ENCODE peak calls at places on chromosomes 6 and 20, in six cellular contexts. H is cardiac fibroblast, T is dorsolateral prefrontal cortex, K is fibroblast of lung, X is AG04449, V is tibial nerve. S is an unnamed sample.

GRCh38 chr20:62804632-62805364 is at the start of gene OGFR:
- DNase-seq in H (peak; percentile 45), T (no peak), K (peak; percentile 50), X (no peak), V (peak; percentile 55), S (peak; percentile 89)

GRCh38 chr6:53861543-53861942 is 66.7 kb downstream of the LRRC1 start:
- DNase-seq in H (no peak), T (no peak), K (no peak), X (no peak), V (no peak), S (no peak)

GRCh38 chr20:47143658-47144057 is 212.8 kb downstream of the ZMYND8 start:
- DNase-seq in H (no peak), T (no peak), K (no peak), X (no peak), V (no peak), S (no peak)

GRCh38 chr6:5997420-5998093 is 9.2 kb downstream of the NRN1 start:
- DNase-seq in H (no peak), T (no peak), K (no peak), X (no peak), V (no peak), S (no peak)

GRCh38 chr20:41524980-41525613 is 93.1 kb downstream of the CHD6 start:
- DNase-seq in H (peak; percentile 50), T (peak; percentile 73), K (peak; percentile 4), X (no peak), V (peak; percentile 30), S (peak; percentile 54)

GRCh38 chr20:60358101-60358500 is 399.9 kb downstream of the CDH26 start:
- DNase-seq in H (no peak), T (no peak), K (no peak), X (no peak), V (no peak), S (no peak)

GRCh38 chr6:26553264-26553738 is 15.1 kb downstream of the HMGN4 start:
- DNase-seq in H (peak; percentile 82), T (peak; percentile 67), K (peak; percentile 86), X (no peak), V (peak; percentile 50), S (peak; percentile 83)

GRCh38 chr6:75436869-75437268 is 56.7 kb downstream of the FILIP1 start:
- DNase-seq in H (peak; percentile 22), T (no peak), K (no peak), X (no peak), V (no peak), S (no peak)

GRCh38 chr20:44159711-44160110 is 27.3 kb downstream of the JPH2 start:
- DNase-seq in H (no peak), T (no peak), K (no peak), X (no peak), V (no peak), S (no peak)

GRCh38 chr20:61120595-61121515 is 131.2 kb upstream of the CDH4 start:
- DNase-seq in H (peak; percentile 85), T (no peak), K (peak; percentile 75), X (no peak), V (no peak), S (peak; percentile 4)

DNA sequence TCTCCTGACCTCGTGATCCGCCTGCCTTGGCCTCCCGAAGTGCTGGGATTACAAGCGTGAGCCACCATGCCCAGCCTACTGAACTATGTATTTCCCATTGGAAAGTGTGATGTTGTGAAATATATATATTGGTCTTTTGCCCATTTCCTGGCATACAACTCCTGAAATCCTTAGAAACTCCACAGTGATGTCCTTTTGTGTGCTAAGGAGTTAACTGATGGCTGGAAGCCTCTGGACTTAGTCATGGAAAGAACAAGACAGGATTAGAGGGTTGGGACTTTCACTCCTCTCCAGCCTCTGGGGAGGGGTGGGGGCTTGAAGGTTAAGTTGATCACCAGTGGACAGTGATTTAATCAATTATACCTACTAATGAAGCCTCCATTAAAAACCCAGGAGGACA is 7.1 kb downstream of the PANK2 start:
- DNase-seq in H (peak; percentile 36), T (no peak), K (peak; percentile 64), X (no peak), V (no peak), S (peak; percentile 17)
- H3K4me3 ChIP-seq in H (no peak overlapping the region), T (no peak overlapping the region), K (no peak overlapping the region), X (no peak overlapping the region), V (no peak overlapping the region), S (peak overlapping the region; percentile 33)

GRCh38 chr20:17630806-17631195 is 51.2 kb downstream of the RRBP1 start:
- DNase-seq in H (no peak), T (no peak), K (no peak), X (no peak), V (no peak), S (no peak)
- H3K4me3 ChIP-seq in H (no peak overlapping the region), T (no peak overlapping the region), K (no peak overlapping the region), X (no peak overlapping the region), V (no peak overlapping the region), S (no peak overlapping the region)

DNA sequence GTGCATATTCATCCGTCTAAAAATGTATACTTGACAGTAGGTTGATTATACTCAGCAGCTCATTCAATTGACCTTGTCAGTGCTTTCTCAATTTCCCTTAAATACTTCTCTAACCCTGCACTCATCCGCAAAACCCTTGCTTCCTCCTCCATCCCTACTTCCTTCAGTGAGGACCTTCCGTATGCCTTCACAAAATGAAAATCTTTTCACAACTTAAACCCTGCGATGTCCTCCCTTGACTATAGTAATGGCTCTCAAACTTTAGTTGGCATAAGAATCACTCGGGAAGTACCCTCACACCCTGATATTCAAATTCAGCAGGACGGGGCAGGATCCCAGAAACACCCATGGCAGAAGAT is 5.2 kb downstream of the MBOAT1 start:
- DNase-seq in H (no peak), T (no peak), K (no peak), X (no peak), V (no peak), S (no peak)
- H3K4me3 ChIP-seq in H (no peak overlapping the region), T (no peak overlapping the region), K (no peak overlapping the region), X (no peak overlapping the region), V (no peak overlapping the region), S (no peak overlapping the region)

GRCh38 chr6:100456881-100457220 is 7.9 kb downstream of the SIM1 start:
- DNase-seq in H (no peak), T (no peak), K (no peak), X (no peak), V (no peak), S (no peak)

GRCh38 chr6:100457251-100457990 is 7.3 kb downstream of the SIM1 start:
- DNase-seq in H (no peak), T (no peak), K (no peak), X (no peak), V (no peak), S (no peak)

GRCh38 chr6:100455230-100456124 is 9.2 kb downstream of the SIM1 start:
- DNase-seq in H (no peak), T (no peak), K (no peak), X (no peak), V (no peak), S (no peak)

GRCh38 chr6:100454571-100455229 is 10.0 kb downstream of the SIM1 start:
- DNase-seq in H (peak; percentile 29), T (no peak), K (no peak), X (no peak), V (no peak), S (no peak)

GRCh38 chr6:100456178-100456880 is 8.4 kb downstream of the SIM1 start:
- DNase-seq in H (peak; percentile 44), T (no peak), K (no peak), X (no peak), V (no peak), S (no peak)
- H3K4me3 ChIP-seq in H (no peak overlapping the region), T (no peak overlapping the region), K (no peak overlapping the region), X (no peak overlapping the region), V (no peak overlapping the region), S (no peak overlapping the region)

GRCh38 chr6:90413867-90414266 is 117.2 kb upstream of the BACH2 start:
- DNase-seq in H (no peak), T (no peak), K (peak; percentile 53), X (no peak), V (no peak), S (no peak)
- H3K4me3 ChIP-seq in H (no peak overlapping the region), T (peak overlapping the region; percentile 34), K (peak overlapping the region; percentile 20), X (peak overlapping the region; percentile 16), V (peak overlapping the region; percentile 41), S (peak overlapping the region; percentile 20)

GRCh38 chr20:21397341-21398108 is at the start of gene NKX2-4:
- DNase-seq in H (no peak), T (no peak), K (no peak), X (no peak), V (no peak), S (no peak)

GRCh38 chr20:21398109-21398480 is 769 bp upstream of the NKX2-4 start:
- DNase-seq in H (no peak), T (no peak), K (no peak), X (no peak), V (no peak), S (no peak)

GRCh38 chr20:21396045-21396893 is 1.1 kb downstream of the NKX2-4 start:
- DNase-seq in H (no peak), T (no peak), K (no peak), X (no peak), V (no peak), S (no peak)

GRCh38 chr20:21395666-21396044 is 1.7 kb downstream of the NKX2-4 start:
- DNase-seq in H (no peak), T (no peak), K (no peak), X (no peak), V (no peak), S (no peak)

DNA sequence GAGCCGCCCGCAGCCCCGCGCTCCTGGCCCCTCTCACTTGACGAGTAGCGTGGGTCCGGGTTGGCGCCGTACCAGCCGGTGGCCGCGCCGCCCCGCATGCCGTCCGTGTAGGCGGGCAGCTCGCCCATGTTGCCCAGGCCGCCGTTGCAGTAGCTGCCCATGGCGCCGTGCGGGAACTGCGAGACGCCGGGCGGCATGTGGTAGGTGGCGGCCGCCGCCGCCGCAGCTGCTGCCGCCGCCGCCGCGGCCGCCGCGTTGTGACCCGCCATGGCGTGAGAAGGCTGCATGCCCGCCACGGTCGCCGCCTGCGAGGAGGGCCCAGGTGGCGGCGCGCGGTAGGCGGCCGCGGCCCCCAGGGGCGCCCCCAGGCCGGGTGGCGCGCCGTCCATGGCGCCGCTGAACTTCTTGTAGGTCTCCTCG is 395 bp downstream of the NKX2-4 start:
- DNase-seq in H (no peak), T (no peak), K (no peak), X (no peak), V (no peak), S (peak; percentile 20)
- H3K4me3 ChIP-seq in H (no peak overlapping the region), T (peak overlapping the region; percentile 1), K (no peak overlapping the region), X (no peak overlapping the region), V (no peak overlapping the region), S (no peak overlapping the region)

GRCh38 chr6:14638932-14639875 is 521.6 kb downstream of the CD83 start:
- DNase-seq in H (peak; percentile 52), T (no peak), K (peak; percentile 65), X (no peak), V (no peak), S (no peak)
- H3K4me3 ChIP-seq in H (no peak overlapping the region), T (no peak overlapping the region), K (no peak overlapping the region), X (no peak overlapping the region), V (no peak overlapping the region), S (peak overlapping the region; percentile 53)

DNA sequence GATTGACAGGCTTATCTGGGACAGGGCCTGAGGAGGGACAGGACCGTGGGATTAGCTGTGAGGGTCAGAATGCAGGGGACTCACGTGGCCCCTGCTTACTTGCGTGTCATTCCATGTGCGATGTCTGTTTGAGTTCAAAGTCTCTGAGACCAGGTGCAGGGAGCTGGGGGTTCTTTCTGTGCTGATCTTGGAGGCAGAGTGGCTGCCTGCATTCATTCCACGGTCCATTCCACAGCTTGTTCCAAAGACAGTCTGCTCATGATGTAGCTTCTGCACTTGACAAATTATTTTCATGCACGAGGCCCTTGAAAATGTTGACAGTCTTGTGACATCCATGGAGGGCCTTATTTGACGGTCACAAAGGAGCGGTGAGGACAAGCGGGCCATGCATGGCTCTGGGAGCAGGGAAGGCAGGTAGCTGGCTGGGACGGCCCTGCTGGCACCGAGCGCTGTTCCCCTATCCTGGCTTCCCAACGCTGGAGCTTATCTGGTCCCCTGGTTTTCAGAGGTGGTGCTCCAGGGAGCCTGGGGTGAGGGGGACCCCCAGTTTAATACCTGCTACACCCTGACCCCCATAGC is 156.3 kb upstream of the RNF24 start:
- DNase-seq in H (no peak), T (no peak), K (no peak), X (no peak), V (no peak), S (peak; percentile 30)
- H3K4me3 ChIP-seq in H (peak overlapping the region; percentile 47), T (peak overlapping the region; percentile 82), K (peak overlapping the region; percentile 48), X (peak overlapping the region; percentile 69), V (peak overlapping the region; percentile 49), S (peak overlapping the region; percentile 78)